ENCODE peak calls at places on chromosome 20, in ten cellular contexts. A is cardiac muscle cell; K is mucosa of descending colon; S is kidney tubule cell; N is activated CD8-positive, alpha-beta memory T cell treated with anti-CD3 and anti-CD28 coated beads for 48 hours; I is NAMALWA; G is GM20000; B is GM12891; D is GM04503; X is CD8-positive, alpha-beta T cell. P is an unnamed sample.
A peak's percentile ranks its signal among the peaks of the same experiment; 100 is the strongest.

GRCh38 chr20:43655937-43656336 is 11.0 kb upstream of the MYBL2 start:
- DNase-seq in B (no peak), A (no peak), S (no peak), I (peak; percentile 2), X (no peak), N (no peak), K (no peak), G (no peak), D (no peak), P (no peak)

GRCh38 chr20:33668087-33668790 is 1.5 kb downstream of the ACTL10 start:
- DNase-seq in B (no peak), D (no peak), N (no peak), K (peak; percentile 47), G (peak; percentile 91), X (peak; percentile 76), S (no peak), I (no peak), A (no peak), P (no peak)

GRCh38 chr20:60221593-60221992 is 263.4 kb downstream of the CDH26 start:
- DNase-seq in X (no peak), B (no peak), I (no peak), K (no peak), N (no peak), S (no peak), D (no peak), A (no peak), G (no peak), P (no peak)

GRCh38 chr20:47677314-47678129 is 107.8 kb downstream of the SULF2 start:
- DNase-seq in X (peak; percentile 49), B (peak; percentile 82), N (peak; percentile 31), A (peak; percentile 40), S (peak; percentile 66), K (no peak), G (peak; percentile 83), I (peak; percentile 70), D (no peak), P (no peak)

GRCh38 chr20:48002517-48002970 is 217.3 kb upstream of the SULF2 start:
- DNase-seq in I (peak; percentile 44), S (peak; percentile 50), B (peak; percentile 39), D (no peak), K (no peak), X (no peak), N (no peak), A (peak; percentile 88), G (peak; percentile 58), P (no peak)

GRCh38 chr20:63628246-63628975 is 1.5 kb upstream of the GMEB2 start:
- DNase-seq in A (peak; percentile 83), G (peak; percentile 79), S (peak; percentile 88), K (peak; percentile 80), X (peak; percentile 63), D (peak; percentile 27), I (peak; percentile 54), N (peak; percentile 55), B (no peak), P (peak; percentile 74)

GRCh38 chr20:57660510-57661199 is 40.4 kb upstream of the ZBP1 start:
- DNase-seq in B (no peak), K (peak; percentile 26), X (no peak), A (no peak), S (no peak), I (no peak), G (no peak), N (no peak), D (no peak), P (no peak)

GRCh38 chr20:8216375-8217200 is 84.5 kb downstream of the PLCB1 start:
- DNase-seq in I (no peak), K (no peak), X (no peak), N (no peak), B (no peak), D (no peak), A (no peak), S (no peak), G (no peak), P (no peak)

GRCh38 chr20:63882257-63883208 is 12.4 kb upstream of the DNAJC5 start:
- DNase-seq in G (no peak), X (no peak), I (no peak), N (no peak), K (no peak), S (no peak), D (no peak), B (no peak), A (no peak), P (no peak)

P was measured in AG10803.